ENCODE peak calls at places on chromosome 16, in seven cellular contexts. H, K, P, X, F, A and R are unnamed samples.

GRCh38 chr16:86831366-86831765 is 253.0 kb downstream of the FOXL1 start:
- DNase-seq in H (no peak), K (no peak), P (no peak), X (no peak), F (no peak), A (no peak), R (no peak)

GRCh38 chr16:10541396-10541795 is 39.0 kb downstream of the EMP2 start:
- DNase-seq in H (no peak), K (no peak), P (no peak), X (no peak), F (no peak), A (no peak), R (no peak)

GRCh38 chr16:12203780-12204351 is 227.3 kb downstream of the SNX29 start:
- DNase-seq in H (no peak), K (no peak), P (no peak), X (no peak), F (no peak), A (no peak), R (no peak)

GRCh38 chr16:67936876-67937605 is 391 bp upstream of the PSMB10 start:
- DNase-seq in H (no peak), K (peak; percentile 43), P (no peak), X (no peak), F (no peak), A (no peak), R (no peak)

GRCh38 chr16:70526403-70526802 is 2.8 kb downstream of the SF3B3 start:
- DNase-seq in H (no peak), K (no peak), P (no peak), X (no peak), F (no peak), A (no peak), R (no peak)

GRCh38 chr16:28003021-28003865 is 60.3 kb downstream of the GSG1L start:
- DNase-seq in H (no peak), K (no peak), P (no peak), X (no peak), F (no peak), A (no peak), R (no peak)

GRCh38 chr16:86501989-86502855 is 8.1 kb upstream of the FOXF1 start:
- DNase-seq in H (no peak), K (no peak), P (no peak), X (no peak), F (no peak), A (no peak), R (no peak)

GRCh38 chr16:27922433-27922832 is 141.1 kb downstream of the GSG1L start:
- DNase-seq in H (no peak), K (no peak), P (no peak), X (no peak), F (no peak), A (no peak), R (no peak)

GRCh38 chr16:53949716-53950410 is 245.9 kb downstream of the FTO start:
- DNase-seq in H (no peak), K (no peak), P (no peak), X (no peak), F (no peak), A (no peak), R (no peak)

GRCh38 chr16:53465606-53466290 is 31.5 kb downstream of the RBL2 start:
- DNase-seq in H (no peak), K (peak; percentile 56), P (peak; percentile 70), X (no peak), F (peak; percentile 29), A (no peak), R (no peak)

GRCh38 chr16:55240933-55241332 is 83.1 kb upstream of the IRX6 start:
- DNase-seq in H (no peak), K (no peak), P (no peak), X (no peak), F (no peak), A (no peak), R (no peak)

GRCh38 chr16:84502075-84502474 is 2.4 kb downstream of the MEAK7 start:
- DNase-seq in H (no peak), K (no peak), P (peak; percentile 76), X (no peak), F (no peak), A (no peak), R (no peak)

GRCh38 chr16:86575754-86576557 is 2.4 kb upstream of the FOXL1 start:
- DNase-seq in H (peak; percentile 100), K (peak; percentile 95), P (peak; percentile 94), X (no peak), F (peak; percentile 88), A (peak; percentile 79), R (peak; percentile 36)

GRCh38 chr16:24499193-24499814 is 40.1 kb upstream of the RBBP6 start:
- DNase-seq in H (peak; percentile 36), K (peak; percentile 35), P (peak; percentile 53), X (peak; percentile 61), F (no peak), A (no peak), R (no peak)

GRCh38 chr16:30934827-30935557 is 11.6 kb downstream of the FBXL19 start:
- DNase-seq in H (peak; percentile 65), K (peak; percentile 52), P (peak; percentile 73), X (no peak), F (peak; percentile 37), A (no peak), R (no peak)

GRCh38 chr16:89841275-89841674 is 13.0 kb downstream of the SPIRE2 start:
- DNase-seq in H (no peak), K (no peak), P (no peak), X (no peak), F (no peak), A (no peak), R (no peak)

GRCh38 chr16:16096161-16096857 is 127.0 kb downstream of the ABCC6 start:
- DNase-seq in H (no peak), K (peak; percentile 48), P (no peak), X (no peak), F (no peak), A (peak; percentile 49), R (no peak)

GRCh38 chr16:20136446-20136968 is 62.8 kb upstream of the GPR139 start:
- DNase-seq in H (no peak), K (no peak), P (no peak), X (no peak), F (no peak), A (no peak), R (no peak)